ENCODE peak calls at places on chromosomes 2 and 18, in seven cellular contexts. V, R, F, S, G, O and P are unnamed samples.

GRCh38 chr18:26919656-26920055 is 54.1 kb upstream of the AQP4 start:
- DNase-seq in V (no peak), R (no peak), F (no peak), S (no peak), G (no peak), O (no peak), P (no peak)

GRCh38 chr2:240095556-240096523 is 40.3 kb downstream of the COPS9 start:
- DNase-seq in V (no peak), R (no peak), F (no peak), S (no peak), G (no peak), O (no peak), P (no peak)

GRCh38 chr2:118539290-118539689 is 308.2 kb downstream of the EN1 start:
- DNase-seq in V (peak), R (no peak), F (no peak), S (no peak), G (no peak), O (no peak), P (no peak)

GRCh38 chr2:42622943-42623676 is 54.7 kb downstream of the MTA3 start:
- DNase-seq in V (no peak), R (no peak), F (no peak), S (no peak), G (no peak), O (no peak), P (no peak)

GRCh38 chr18:46164920-46165319 is 60.7 kb downstream of the HAUS1 start:
- DNase-seq in V (no peak), R (no peak), F (no peak), S (no peak), G (no peak), O (no peak), P (no peak)

GRCh38 chr2:232522014-232522854 is 2.0 kb downstream of the PRSS56 start:
- DNase-seq in V (peak), R (no peak), F (peak), S (peak), G (peak), O (peak), P (no peak)

GRCh38 chr2:111160758-111161157 is 40.0 kb downstream of the BCL2L11 start:
- DNase-seq in V (no peak), R (no peak), F (no peak), S (no peak), G (no peak), O (no peak), P (no peak)

GRCh38 chr2:71534201-71534600 is 80.8 kb downstream of the DYSF start:
- DNase-seq in V (no peak), R (no peak), F (no peak), S (no peak), G (no peak), O (no peak), P (no peak)

GRCh38 chr2:161273038-161273760 is 35.0 kb upstream of the PSMD14 start:
- DNase-seq in V (peak), R (no peak), F (peak), S (no peak), G (no peak), O (peak), P (no peak)
- TF ChIP-seq CTCF in V (peak), R (peak), F (no peak), S (peak), G (peak), O (peak), P (peak)

DNA sequence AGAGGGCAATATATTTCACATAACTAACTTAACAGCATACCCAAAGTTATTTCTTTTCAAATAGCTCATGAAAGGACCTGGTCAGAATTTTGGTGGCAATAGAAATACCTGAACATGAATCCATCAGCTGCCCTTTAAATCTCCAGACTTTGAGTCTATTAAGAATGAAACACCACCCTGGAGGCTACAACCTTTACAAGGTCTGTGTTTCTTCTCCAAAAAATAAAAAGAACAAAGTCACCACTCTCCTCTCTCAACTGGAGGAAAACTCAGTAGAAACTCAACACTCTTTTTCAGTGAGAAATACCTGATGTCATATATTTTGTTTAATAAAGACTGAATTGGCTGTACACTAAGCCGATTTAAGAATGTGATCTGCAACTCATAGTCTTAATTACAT is 204.3 kb downstream of the AGPS start:
- DNase-seq in V (no peak), R (no peak), F (no peak), S (no peak), G (no peak), O (no peak), P (no peak)
- TF ChIP-seq CTCF in V (no peak), R (no peak), F (no peak), S (no peak), G (no peak), O (no peak), P (no peak)

GRCh38 chr2:218981390-218982311 is 3.3 kb downstream of the FEV start:
- DNase-seq in V (peak), R (no peak), F (no peak), S (peak), G (no peak), O (peak), P (no peak)
- TF ChIP-seq CTCF in V (no peak), R (no peak), F (no peak), S (no peak), G (no peak), O (peak), P (no peak)

DNA sequence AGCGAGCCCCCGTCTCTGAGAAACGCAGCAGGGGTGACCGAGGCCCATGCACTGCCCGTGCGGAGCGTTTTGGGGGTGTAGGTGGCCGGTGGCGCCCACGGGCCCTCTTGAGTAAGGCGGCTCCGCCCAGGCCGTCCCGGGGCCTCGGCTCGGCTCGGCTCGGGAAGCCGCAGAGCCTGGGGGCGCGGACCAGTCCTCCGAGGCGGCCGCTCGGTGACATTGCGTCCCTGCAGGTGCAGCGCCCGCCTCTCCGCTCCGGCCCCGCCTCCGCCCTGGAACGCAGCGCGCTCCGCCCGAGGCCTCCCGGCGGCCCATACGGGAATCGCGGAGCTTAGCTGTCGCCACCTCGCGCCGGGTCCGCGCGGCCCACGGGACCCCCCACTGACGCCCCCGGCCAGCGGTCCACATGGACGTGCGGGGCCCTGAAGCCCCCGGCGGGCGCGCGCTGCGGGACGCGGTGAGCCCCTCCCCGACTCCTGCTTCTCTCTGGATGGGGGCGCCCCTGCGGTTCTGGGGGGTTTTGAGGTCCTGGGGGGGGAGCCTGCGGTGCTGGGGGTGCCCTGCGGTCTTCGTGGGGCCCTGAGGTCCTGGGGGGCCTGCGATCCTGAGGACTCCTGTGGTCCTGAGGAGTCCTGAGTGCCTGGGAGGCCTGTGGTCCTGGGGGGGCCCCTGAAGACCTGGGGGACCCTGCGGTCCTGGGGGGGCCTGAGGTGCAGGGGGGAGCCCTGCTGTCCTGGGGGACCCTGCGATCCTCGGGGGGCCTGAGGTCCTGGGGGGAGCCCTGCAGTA is at the start of gene HSBP1L1:
- DNase-seq in V (peak), R (no peak), F (peak), S (peak), G (peak), O (peak), P (no peak)
- TF ChIP-seq CTCF in V (no peak), R (peak), F (no peak), S (peak), G (no peak), O (peak), P (peak)

GRCh38 chr2:154437104-154437503 is 261.4 kb upstream of the KCNJ3 start:
- DNase-seq in V (no peak), R (no peak), F (no peak), S (no peak), G (no peak), O (no peak), P (no peak)

GRCh38 chr2:154443919-154444318 is 254.6 kb upstream of the KCNJ3 start:
- DNase-seq in V (no peak), R (no peak), F (no peak), S (no peak), G (no peak), O (no peak), P (no peak)

GRCh38 chr2:154439156-154439555 is 259.3 kb upstream of the KCNJ3 start:
- DNase-seq in V (no peak), R (no peak), F (no peak), S (no peak), G (no peak), O (no peak), P (no peak)
- TF ChIP-seq CTCF in V (no peak), R (no peak), F (no peak), S (no peak), G (no peak), O (no peak), P (peak)

GRCh38 chr2:166017208-166017607 is 63.6 kb upstream of the TTC21B start:
- DNase-seq in V (no peak), R (no peak), F (no peak), S (no peak), G (no peak), O (no peak), P (no peak)
- TF ChIP-seq CTCF in V (no peak), R (no peak), F (no peak), S (no peak), G (no peak), O (no peak), P (no peak)

DNA sequence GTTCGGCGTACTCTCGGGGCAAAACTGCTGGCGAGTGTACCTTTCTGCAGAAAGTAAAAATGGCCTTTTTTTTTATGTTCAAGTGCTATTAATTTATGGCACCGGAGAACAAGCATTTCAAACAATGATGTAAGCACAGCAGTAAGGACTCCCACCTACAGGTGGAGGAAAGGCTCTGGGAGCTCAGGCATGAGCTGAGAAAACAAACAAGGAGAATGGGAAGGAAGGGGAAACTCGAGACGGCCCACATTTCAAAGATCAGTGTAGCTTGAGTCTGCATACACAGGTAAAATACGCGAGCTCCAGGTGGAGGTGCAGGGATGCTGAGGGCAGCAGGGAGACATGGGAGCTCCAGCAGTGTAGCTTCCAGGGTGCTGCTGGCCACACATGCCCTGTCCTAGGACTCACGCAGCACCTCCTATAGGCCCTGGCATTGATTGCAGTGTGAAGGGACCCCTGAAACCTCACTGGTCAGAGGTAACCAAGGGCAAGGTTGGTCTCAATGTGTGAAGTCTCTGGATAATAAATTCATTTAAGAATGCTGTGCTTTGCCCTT is 362.8 kb upstream of the HS6ST1 start:
- DNase-seq in V (no peak), R (no peak), F (no peak), S (no peak), G (no peak), O (no peak), P (no peak)
- TF ChIP-seq CTCF in V (no peak), R (no peak), F (no peak), S (no peak), G (no peak), O (no peak), P (peak)

GRCh38 chr18:66621816-66622576 is 18.1 kb upstream of the CDH19 start:
- DNase-seq in V (no peak), R (no peak), F (no peak), S (no peak), G (no peak), O (no peak), P (no peak)

DNA sequence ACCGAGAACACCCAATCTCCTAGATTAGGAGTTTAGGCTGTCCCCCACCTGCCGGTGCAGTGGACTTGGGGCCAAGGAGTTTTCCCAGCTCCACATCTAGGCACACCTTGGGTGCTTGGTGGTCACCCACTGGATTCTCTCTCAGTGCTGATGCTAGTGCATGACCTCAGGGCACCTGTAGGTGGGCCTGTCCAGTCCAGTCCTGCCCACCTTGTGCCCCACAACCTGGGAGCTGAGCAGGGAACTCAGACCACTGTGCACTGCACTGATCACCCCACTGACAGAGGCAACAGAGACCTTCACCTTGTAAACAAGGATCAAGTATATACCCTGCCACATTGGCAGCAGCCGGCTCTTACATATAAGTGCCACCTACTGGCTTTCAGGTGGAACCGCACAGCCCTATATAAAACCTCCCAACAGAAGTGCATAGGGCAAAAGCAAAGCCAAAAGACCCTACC is 12.7 kb upstream of the CDH19 start:
- DNase-seq in V (no peak), R (no peak), F (no peak), S (no peak), G (no peak), O (peak), P (no peak)
- TF ChIP-seq CTCF in V (no peak), R (no peak), F (no peak), S (no peak), G (no peak), O (peak), P (peak)